ENCODE peak calls at places on chromosomes 13 and 19, in ten cellular contexts. One of them, this sample, is unnamed.

GRCh38 chr13:112997188-112998135 is 28.4 kb downstream of the MCF2L start:
- DNase-seq in NCI-H1048: no peak
- DNase-seq in iris pigment epithelial cell: no peak
- DNase-seq in A549: no peak
- DNase-seq in stimulated activated CD8-positive, alpha-beta memory T cell treated with anti-CD3 and anti-CD28 coated beads, Interleukin-4, amount 100 ng/mL, for 1 hour: no peak
- DNase-seq in Kasumi-1: peak; percentile 30
- DNase-seq in Right ventricle myocardium superior: no peak
- DNase-seq in glomerular endothelial cell: no peak
- DNase-seq in hypothalamus: no peak
- DNase-seq in astrocyte of the spinal cord: no peak
- DNase-seq in this sample: no peak

GRCh38 chr13:49667773-49668172 is 23.5 kb downstream of the EBPL start:
- DNase-seq in stimulated activated CD8-positive, alpha-beta memory T cell treated with anti-CD3 and anti-CD28 coated beads, Interleukin-4, amount 100 ng/mL, for 1 hour: no peak
- DNase-seq in NCI-H1048: no peak
- DNase-seq in Right ventricle myocardium superior: no peak
- DNase-seq in glomerular endothelial cell: no peak
- DNase-seq in Kasumi-1: no peak
- DNase-seq in hypothalamus: no peak
- DNase-seq in A549: no peak
- DNase-seq in astrocyte of the spinal cord: peak; percentile 33
- DNase-seq in iris pigment epithelial cell: peak; percentile 26
- DNase-seq in this sample: no peak

GRCh38 chr19:47417746-47418594 is 1.4 kb downstream of the MEIS3 start:
- DNase-seq in glomerular endothelial cell: no peak
- DNase-seq in iris pigment epithelial cell: peak; percentile 16
- DNase-seq in hypothalamus: no peak
- DNase-seq in NCI-H1048: no peak
- DNase-seq in Kasumi-1: no peak
- DNase-seq in stimulated activated CD8-positive, alpha-beta memory T cell treated with anti-CD3 and anti-CD28 coated beads, Interleukin-4, amount 100 ng/mL, for 1 hour: no peak
- DNase-seq in A549: no peak
- DNase-seq in Right ventricle myocardium superior: no peak
- DNase-seq in astrocyte of the spinal cord: no peak
- DNase-seq in this sample: no peak

GRCh38 chr13:48477191-48477855 is 55.6 kb downstream of the RCBTB2 start:
- DNase-seq in Right ventricle myocardium superior: no peak
- DNase-seq in A549: no peak
- DNase-seq in stimulated activated CD8-positive, alpha-beta memory T cell treated with anti-CD3 and anti-CD28 coated beads, Interleukin-4, amount 100 ng/mL, for 1 hour: no peak
- DNase-seq in iris pigment epithelial cell: no peak
- DNase-seq in NCI-H1048: no peak
- DNase-seq in hypothalamus: no peak
- DNase-seq in astrocyte of the spinal cord: no peak
- DNase-seq in Kasumi-1: no peak
- DNase-seq in glomerular endothelial cell: no peak
- DNase-seq in this sample: no peak

GRCh38 chr13:38394777-38395504 is 45.3 kb downstream of the UFM1 start:
- DNase-seq in iris pigment epithelial cell: peak; percentile 93
- DNase-seq in Kasumi-1: no peak
- DNase-seq in astrocyte of the spinal cord: no peak
- DNase-seq in stimulated activated CD8-positive, alpha-beta memory T cell treated with anti-CD3 and anti-CD28 coated beads, Interleukin-4, amount 100 ng/mL, for 1 hour: no peak
- DNase-seq in Right ventricle myocardium superior: no peak
- DNase-seq in glomerular endothelial cell: no peak
- DNase-seq in A549: no peak
- DNase-seq in hypothalamus: no peak
- DNase-seq in NCI-H1048: no peak
- DNase-seq in this sample: no peak

GRCh38 chr13:50222569-50223332 is 207.5 kb downstream of the KCNRG start:
- DNase-seq in astrocyte of the spinal cord: peak; percentile 75
- DNase-seq in iris pigment epithelial cell: peak; percentile 76
- DNase-seq in A549: no peak
- DNase-seq in NCI-H1048: no peak
- DNase-seq in stimulated activated CD8-positive, alpha-beta memory T cell treated with anti-CD3 and anti-CD28 coated beads, Interleukin-4, amount 100 ng/mL, for 1 hour: no peak
- DNase-seq in glomerular endothelial cell: no peak
- DNase-seq in Right ventricle myocardium superior: peak; percentile 90
- DNase-seq in hypothalamus: no peak
- DNase-seq in Kasumi-1: no peak
- DNase-seq in this sample: no peak

GRCh38 chr13:48559638-48560320 is 26.9 kb upstream of the RCBTB2 start:
- DNase-seq in hypothalamus: no peak
- DNase-seq in stimulated activated CD8-positive, alpha-beta memory T cell treated with anti-CD3 and anti-CD28 coated beads, Interleukin-4, amount 100 ng/mL, for 1 hour: no peak
- DNase-seq in Right ventricle myocardium superior: no peak
- DNase-seq in A549: no peak
- DNase-seq in astrocyte of the spinal cord: peak; percentile 29
- DNase-seq in glomerular endothelial cell: no peak
- DNase-seq in Kasumi-1: no peak
- DNase-seq in iris pigment epithelial cell: peak; percentile 79
- DNase-seq in NCI-H1048: no peak
- DNase-seq in this sample: no peak

GRCh38 chr19:8212212-8212611 is 3.0 kb downstream of the CERS4 start:
- DNase-seq in iris pigment epithelial cell: no peak
- DNase-seq in stimulated activated CD8-positive, alpha-beta memory T cell treated with anti-CD3 and anti-CD28 coated beads, Interleukin-4, amount 100 ng/mL, for 1 hour: no peak
- DNase-seq in NCI-H1048: no peak
- DNase-seq in Right ventricle myocardium superior: no peak
- DNase-seq in Kasumi-1: no peak
- DNase-seq in hypothalamus: no peak
- DNase-seq in astrocyte of the spinal cord: no peak
- DNase-seq in A549: no peak
- DNase-seq in glomerular endothelial cell: no peak
- DNase-seq in this sample: no peak

GRCh38 chr19:46042252-46042883 is 1.6 kb upstream of the IGFL4 start:
- DNase-seq in A549: no peak
- DNase-seq in hypothalamus: no peak
- DNase-seq in stimulated activated CD8-positive, alpha-beta memory T cell treated with anti-CD3 and anti-CD28 coated beads, Interleukin-4, amount 100 ng/mL, for 1 hour: no peak
- DNase-seq in glomerular endothelial cell: no peak
- DNase-seq in astrocyte of the spinal cord: no peak
- DNase-seq in NCI-H1048: no peak
- DNase-seq in Right ventricle myocardium superior: no peak
- DNase-seq in Kasumi-1: no peak
- DNase-seq in iris pigment epithelial cell: no peak
- DNase-seq in this sample: no peak

GRCh38 chr19:33795370-33796163 is 1.1 kb upstream of the KCTD15 start:
- DNase-seq in A549: peak; percentile 94
- DNase-seq in hypothalamus: peak; percentile 90
- DNase-seq in Kasumi-1: peak; percentile 88
- DNase-seq in stimulated activated CD8-positive, alpha-beta memory T cell treated with anti-CD3 and anti-CD28 coated beads, Interleukin-4, amount 100 ng/mL, for 1 hour: no peak
- DNase-seq in iris pigment epithelial cell: peak; percentile 85
- DNase-seq in glomerular endothelial cell: no peak
- DNase-seq in NCI-H1048: no peak
- DNase-seq in Right ventricle myocardium superior: peak; percentile 91
- DNase-seq in astrocyte of the spinal cord: peak; percentile 88
- DNase-seq in this sample: peak; percentile 48

GRCh38 chr13:28022848-28023518 is 34.5 kb upstream of the URAD start:
- DNase-seq in Kasumi-1: no peak
- DNase-seq in astrocyte of the spinal cord: peak; percentile 7
- DNase-seq in A549: no peak
- DNase-seq in hypothalamus: no peak
- DNase-seq in glomerular endothelial cell: no peak
- DNase-seq in NCI-H1048: no peak
- DNase-seq in iris pigment epithelial cell: peak; percentile 51
- DNase-seq in stimulated activated CD8-positive, alpha-beta memory T cell treated with anti-CD3 and anti-CD28 coated beads, Interleukin-4, amount 100 ng/mL, for 1 hour: no peak
- DNase-seq in Right ventricle myocardium superior: peak; percentile 48
- DNase-seq in this sample: no peak

GRCh38 chr19:33339750-33340029 is 33.8 kb upstream of the CEBPG start:
- DNase-seq in A549: no peak
- DNase-seq in astrocyte of the spinal cord: no peak
- DNase-seq in NCI-H1048: no peak
- DNase-seq in Kasumi-1: no peak
- DNase-seq in stimulated activated CD8-positive, alpha-beta memory T cell treated with anti-CD3 and anti-CD28 coated beads, Interleukin-4, amount 100 ng/mL, for 1 hour: no peak
- DNase-seq in Right ventricle myocardium superior: no peak
- DNase-seq in hypothalamus: no peak
- DNase-seq in glomerular endothelial cell: no peak
- DNase-seq in iris pigment epithelial cell: no peak
- DNase-seq in this sample: no peak

GRCh38 chr19:17794731-17795494 is at the start of gene B3GNT3:
- DNase-seq in glomerular endothelial cell: no peak
- DNase-seq in iris pigment epithelial cell: no peak
- DNase-seq in Right ventricle myocardium superior: no peak
- DNase-seq in Kasumi-1: no peak
- DNase-seq in stimulated activated CD8-positive, alpha-beta memory T cell treated with anti-CD3 and anti-CD28 coated beads, Interleukin-4, amount 100 ng/mL, for 1 hour: no peak
- DNase-seq in A549: peak; percentile 47
- DNase-seq in NCI-H1048: no peak
- DNase-seq in hypothalamus: no peak
- DNase-seq in astrocyte of the spinal cord: no peak
- DNase-seq in this sample: no peak

GRCh38 chr19:13670846-13671245 is 93.5 kb upstream of the MRI1 start:
- DNase-seq in iris pigment epithelial cell: no peak
- DNase-seq in stimulated activated CD8-positive, alpha-beta memory T cell treated with anti-CD3 and anti-CD28 coated beads, Interleukin-4, amount 100 ng/mL, for 1 hour: no peak
- DNase-seq in glomerular endothelial cell: no peak
- DNase-seq in hypothalamus: no peak
- DNase-seq in A549: no peak
- DNase-seq in astrocyte of the spinal cord: no peak
- DNase-seq in Right ventricle myocardium superior: no peak
- DNase-seq in NCI-H1048: no peak
- DNase-seq in Kasumi-1: no peak
- DNase-seq in this sample: no peak

GRCh38 chr19:55703790-55704215 is 28.8 kb downstream of the EPN1 start:
- DNase-seq in glomerular endothelial cell: no peak
- DNase-seq in Right ventricle myocardium superior: peak; percentile 64
- DNase-seq in NCI-H1048: peak; percentile 10
- DNase-seq in astrocyte of the spinal cord: peak; percentile 11
- DNase-seq in A549: no peak
- DNase-seq in Kasumi-1: no peak
- DNase-seq in stimulated activated CD8-positive, alpha-beta memory T cell treated with anti-CD3 and anti-CD28 coated beads, Interleukin-4, amount 100 ng/mL, for 1 hour: no peak
- DNase-seq in hypothalamus: peak; percentile 8
- DNase-seq in iris pigment epithelial cell: peak; percentile 20
- DNase-seq in this sample: no peak

GRCh38 chr13:102999498-102999897 is 66.7 kb downstream of the SLC10A2 start:
- DNase-seq in stimulated activated CD8-positive, alpha-beta memory T cell treated with anti-CD3 and anti-CD28 coated beads, Interleukin-4, amount 100 ng/mL, for 1 hour: no peak
- DNase-seq in Kasumi-1: peak; percentile 92
- DNase-seq in glomerular endothelial cell: no peak
- DNase-seq in iris pigment epithelial cell: no peak
- DNase-seq in astrocyte of the spinal cord: no peak
- DNase-seq in Right ventricle myocardium superior: no peak
- DNase-seq in hypothalamus: no peak
- DNase-seq in NCI-H1048: no peak
- DNase-seq in A549: no peak
- DNase-seq in this sample: no peak

GRCh38 chr13:49444517-49445395 is 682 bp downstream of the SETDB2 start:
- DNase-seq in astrocyte of the spinal cord: peak; percentile 57
- DNase-seq in stimulated activated CD8-positive, alpha-beta memory T cell treated with anti-CD3 and anti-CD28 coated beads, Interleukin-4, amount 100 ng/mL, for 1 hour: no peak
- DNase-seq in iris pigment epithelial cell: peak; percentile 52
- DNase-seq in NCI-H1048: no peak
- DNase-seq in Right ventricle myocardium superior: no peak
- DNase-seq in hypothalamus: no peak
- DNase-seq in A549: no peak
- DNase-seq in glomerular endothelial cell: no peak
- DNase-seq in Kasumi-1: peak; percentile 90
- DNase-seq in this sample: no peak

GRCh38 chr13:106143392-106143791 is 392.1 kb downstream of the EFNB2 start:
- DNase-seq in iris pigment epithelial cell: peak; percentile 82
- DNase-seq in A549: no peak
- DNase-seq in stimulated activated CD8-positive, alpha-beta memory T cell treated with anti-CD3 and anti-CD28 coated beads, Interleukin-4, amount 100 ng/mL, for 1 hour: no peak
- DNase-seq in NCI-H1048: peak; percentile 47
- DNase-seq in glomerular endothelial cell: no peak
- DNase-seq in hypothalamus: no peak
- DNase-seq in Kasumi-1: no peak
- DNase-seq in Right ventricle myocardium superior: no peak
- DNase-seq in astrocyte of the spinal cord: peak; percentile 39
- DNase-seq in this sample: no peak

GRCh38 chr19:12967907-12968306 is 1.5 kb upstream of the DAND5 start:
- DNase-seq in stimulated activated CD8-positive, alpha-beta memory T cell treated with anti-CD3 and anti-CD28 coated beads, Interleukin-4, amount 100 ng/mL, for 1 hour: no peak
- DNase-seq in hypothalamus: no peak
- DNase-seq in Kasumi-1: no peak
- DNase-seq in Right ventricle myocardium superior: no peak
- DNase-seq in NCI-H1048: no peak
- DNase-seq in glomerular endothelial cell: no peak
- DNase-seq in A549: no peak
- DNase-seq in iris pigment epithelial cell: no peak
- DNase-seq in astrocyte of the spinal cord: no peak
- DNase-seq in this sample: no peak